ENCODE peak calls at places on chromosomes 4 and X, in nine cellular contexts. P is suprapubic skin; K is cardiac muscle cell; W is heart right ventricle; I is heart left ventricle; L is SJSA1; G is naive thymus-derived CD4-positive, alpha-beta T cell; J is GM23248; A is osteoblast. C is an unnamed sample. For H3K27me3, the result is how much of the 10 kb centered on the place peaks cover.

GRCh38 chrX:2401590-2402360 is 99.0 kb downstream of the DHRSX start:
- DNase-seq in P (no peak), K (no peak), W (peak), I (peak), L (no peak), G (no peak), J (peak), A (peak), C (no peak)

GRCh38 chr4:152352645-152353116 is 183.2 kb downstream of the FBXW7 start:
- DNase-seq in P (peak), K (peak), W (peak), I (peak), L (peak), G (peak), J (peak), A (peak), C (peak)

GRCh38 chr4:24262616-24263015 is 321.7 kb downstream of the DHX15 start:
- DNase-seq in P (no peak), K (peak), W (no peak), I (no peak), L (no peak), G (no peak), J (no peak), A (no peak), C (no peak)

GRCh38 chr4:112704991-112705845 is 68.3 kb downstream of the LARP7 start:
- DNase-seq in P (peak), K (peak), W (peak), I (peak), L (peak), G (no peak), J (peak), A (peak), C (peak)

GRCh38 chr4:14867847-14868246 is 134.4 kb upstream of the CPEB2 start:
- DNase-seq in P (no peak), K (no peak), W (no peak), I (no peak), L (no peak), G (no peak), J (no peak), A (no peak), C (no peak)

GRCh38 chrX:121755541-121755940 is 708.1 kb downstream of the GLUD2 start:
- DNase-seq in P (no peak), K (no peak), W (no peak), I (no peak), L (no peak), G (no peak), J (no peak), A (no peak), C (no peak)

GRCh38 chr4:18458465-18458864 is 436.9 kb upstream of the LCORL start:
- DNase-seq in P (no peak), K (no peak), W (no peak), I (no peak), L (no peak), G (no peak), J (no peak), A (no peak), C (no peak)

GRCh38 chr4:13542577-13543042 is 1.7 kb downstream of the NKX3-2 start:
- DNase-seq in P (no peak), K (no peak), W (no peak), I (no peak), L (no peak), G (no peak), J (no peak), A (peak), C (no peak)

DNA sequence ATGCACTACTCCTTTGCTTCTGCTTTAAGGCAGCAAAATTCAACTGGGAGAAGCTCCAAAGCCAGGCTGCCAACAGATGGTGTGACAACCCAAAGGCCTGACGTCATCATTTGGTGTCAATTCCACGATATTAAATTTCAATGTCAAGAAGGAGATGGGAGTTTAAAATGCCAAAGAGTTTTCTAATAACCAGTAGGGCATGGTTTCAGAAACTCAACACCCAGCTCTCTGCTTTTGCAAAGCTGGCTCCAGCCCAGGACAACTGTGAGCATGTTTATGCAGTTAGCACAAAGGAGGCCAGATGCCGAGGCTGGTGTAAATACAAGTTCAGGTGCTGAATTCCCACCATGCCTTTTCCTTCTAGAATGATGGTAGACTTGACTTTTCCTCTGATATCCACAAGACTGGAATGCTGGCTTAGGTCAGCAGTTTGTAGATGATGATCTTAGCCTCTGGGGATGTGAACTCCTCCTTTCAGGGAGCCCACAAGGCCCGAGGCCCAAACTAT is 67.3 kb downstream of the AFAP1 start:
- DNase-seq in P (no peak), K (peak), W (no peak), I (no peak), L (no peak), G (no peak), J (peak), A (peak), C (no peak)
- H3K4me3 ChIP-seq in P (no peak), K (no peak), W (no peak), I (no peak), L (no peak), G (no peak), J (peak), A (peak), C (no peak)

GRCh38 chrX:46559062-46559461 is 13.8 kb upstream of the ZNF674 start:
- DNase-seq in P (no peak), K (peak), W (no peak), I (no peak), L (no peak), G (no peak), J (no peak), A (peak), C (no peak)

GRCh38 chrX:46567388-46567787 is 6.2 kb upstream of the CHST7 start:
- DNase-seq in P (no peak), K (no peak), W (no peak), I (no peak), L (no peak), G (no peak), J (no peak), A (no peak), C (no peak)

DNA sequence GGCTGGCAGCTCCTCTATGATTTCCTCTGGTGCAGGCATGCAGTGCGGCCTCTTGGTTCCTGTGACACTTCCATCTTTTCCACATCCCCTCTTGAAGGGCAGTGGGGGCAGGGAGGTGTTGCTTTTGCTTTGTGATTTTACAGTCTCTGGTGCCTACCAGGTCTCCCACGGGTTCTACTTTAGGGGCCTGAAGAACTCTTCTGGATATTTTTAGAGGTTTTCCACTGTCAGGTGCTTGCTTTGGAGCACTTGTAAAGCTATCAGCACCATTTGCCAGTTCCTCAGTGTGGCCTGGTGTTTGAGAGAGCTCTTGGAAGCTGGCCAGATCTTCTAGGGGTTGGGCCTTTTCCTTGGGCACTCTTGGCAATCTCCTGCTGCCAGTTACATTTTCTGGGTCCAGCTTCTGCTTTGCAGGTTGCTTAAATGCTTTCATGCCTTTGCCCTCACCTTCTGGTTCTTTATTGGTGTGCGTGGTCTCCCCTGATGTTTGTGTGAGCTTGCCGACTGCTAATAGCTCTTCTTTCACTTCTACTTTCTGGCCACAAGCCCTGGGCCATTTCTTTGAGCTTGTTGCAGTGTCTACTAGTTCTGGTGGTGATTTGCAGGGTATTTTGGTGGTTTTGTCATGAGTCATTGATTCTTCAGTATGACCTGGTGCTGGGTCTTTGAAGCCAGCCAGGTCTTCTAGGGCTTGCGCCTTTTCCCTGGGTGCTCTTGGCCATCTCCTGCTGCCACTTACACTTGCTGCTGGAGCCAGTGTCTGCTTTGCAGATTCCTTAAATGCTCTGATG is 11.4 kb upstream of the CHST7 start:
- DNase-seq in P (no peak), K (no peak), W (no peak), I (no peak), L (no peak), G (no peak), J (no peak), A (no peak), C (peak)
- H3K27me3 ChIP-seq in P (under half), K (under half), W (under half), I (under half), L (under half), G (under half), J (under half), A (under half), C (under half)

GRCh38 chrX:48521353-48522243 is at the start of gene EBP:
- DNase-seq in P (peak), K (peak), W (peak), I (peak), L (peak), G (peak), J (peak), A (peak), C (peak)

GRCh38 chrX:48523682-48524081 is 2.1 kb downstream of the EBP start:
- DNase-seq in P (no peak), K (no peak), W (no peak), I (no peak), L (no peak), G (no peak), J (no peak), A (no peak), C (no peak)

GRCh38 chrX:48522291-48522690 is 683 bp downstream of the EBP start:
- DNase-seq in P (no peak), K (no peak), W (no peak), I (no peak), L (no peak), G (no peak), J (no peak), A (no peak), C (no peak)

GRCh38 chrX:48520455-48520854 is 1.2 kb upstream of the EBP start:
- DNase-seq in P (no peak), K (no peak), W (no peak), I (no peak), L (no peak), G (no peak), J (no peak), A (peak), C (no peak)

GRCh38 chrX:48520976-48521352 is 644 bp upstream of the EBP start:
- DNase-seq in P (no peak), K (no peak), W (no peak), I (no peak), L (no peak), G (no peak), J (no peak), A (no peak), C (no peak)
- H3K4me3 ChIP-seq in P (peak), K (peak), W (peak), I (peak), L (no peak), G (peak), J (peak), A (peak), C (peak)

GRCh38 chr4:10276152-10276551 is 159.6 kb upstream of the WDR1 start:
- DNase-seq in P (no peak), K (no peak), W (no peak), I (no peak), L (no peak), G (no peak), J (peak), A (no peak), C (no peak)

GRCh38 chr4:10275696-10276095 is 159.1 kb upstream of the WDR1 start:
- DNase-seq in P (no peak), K (no peak), W (no peak), I (no peak), L (no peak), G (no peak), J (peak), A (no peak), C (no peak)

GRCh38 chr4:10273030-10273429 is 156.4 kb upstream of the WDR1 start:
- DNase-seq in P (no peak), K (peak), W (no peak), I (no peak), L (no peak), G (no peak), J (peak), A (no peak), C (no peak)

GRCh38 chr4:10267066-10267465 is 150.5 kb upstream of the WDR1 start:
- DNase-seq in P (no peak), K (no peak), W (no peak), I (no peak), L (no peak), G (no peak), J (no peak), A (no peak), C (no peak)

DNA sequence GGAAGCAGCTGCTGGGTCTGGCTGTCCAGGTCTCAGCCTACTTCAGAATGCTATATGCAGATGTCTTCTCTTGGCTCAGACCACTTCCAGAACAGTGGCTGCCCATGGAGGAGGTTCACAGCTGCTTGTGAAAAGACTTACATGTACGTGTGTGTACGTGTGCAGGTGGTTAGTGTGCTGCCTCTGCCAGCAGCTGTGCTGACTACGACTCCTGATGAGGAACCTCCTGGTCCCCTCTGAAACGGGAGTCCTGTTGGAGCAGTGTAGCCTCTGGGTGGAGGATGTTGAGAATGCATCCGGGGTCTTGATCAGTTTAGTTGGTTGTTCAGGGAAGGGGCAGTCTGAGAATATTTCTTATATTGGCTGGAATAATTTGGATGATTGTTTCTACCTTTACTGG is 155.9 kb upstream of the WDR1 start:
- DNase-seq in P (no peak), K (peak), W (no peak), I (no peak), L (no peak), G (no peak), J (no peak), A (no peak), C (no peak)
- H3K27me3 ChIP-seq in P (under half), K (under half), W (under half), I (under half), L (under half), G (under half), J (under half), A (under half), C (under half)

GRCh38 chrX:130100180-130100579 is 10.1 kb downstream of the ELF4 start:
- DNase-seq in P (peak), K (peak), W (peak), I (peak), L (no peak), G (no peak), J (peak), A (peak), C (no peak)

GRCh38 chrX:130097507-130098201 is 12.6 kb downstream of the ELF4 start:
- DNase-seq in P (peak), K (no peak), W (peak), I (peak), L (no peak), G (peak), J (no peak), A (peak), C (no peak)

GRCh38 chrX:130094712-130095111 is 15.6 kb downstream of the ELF4 start:
- DNase-seq in P (no peak), K (no peak), W (no peak), I (peak), L (no peak), G (no peak), J (no peak), A (peak), C (no peak)

GRCh38 chrX:130095249-130095648 is 15.0 kb downstream of the ELF4 start:
- DNase-seq in P (no peak), K (no peak), W (no peak), I (peak), L (no peak), G (no peak), J (no peak), A (peak), C (no peak)

DNA sequence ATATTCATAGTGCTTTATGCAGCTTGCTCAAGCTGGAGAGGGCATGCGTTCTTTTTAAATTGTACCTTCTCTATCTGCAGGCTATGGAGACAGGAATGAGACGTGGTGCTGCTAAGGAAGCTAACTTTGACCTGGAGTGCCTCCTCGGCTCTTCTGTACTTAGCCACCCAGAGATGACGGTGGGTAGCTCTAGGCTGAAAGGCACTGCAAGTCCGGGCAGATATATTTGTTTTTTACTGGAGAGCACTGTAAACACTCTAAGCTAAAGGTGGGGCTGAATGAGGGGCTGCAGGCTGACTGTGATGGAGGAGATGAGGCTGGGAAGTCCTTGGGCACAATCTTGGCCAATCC is 12.1 kb downstream of the ELF4 start:
- DNase-seq in P (no peak), K (no peak), W (no peak), I (no peak), L (no peak), G (no peak), J (no peak), A (no peak), C (no peak)
- H3K4me3 ChIP-seq in P (no peak), K (no peak), W (no peak), I (no peak), L (no peak), G (peak), J (no peak), A (no peak), C (no peak)

GRCh38 chrX:71992711-71993110 is 82.1 kb downstream of the NHSL2 start:
- DNase-seq in P (no peak), K (no peak), W (no peak), I (no peak), L (no peak), G (peak), J (no peak), A (no peak), C (no peak)

GRCh38 chrX:71993371-71993770 is 82.7 kb downstream of the NHSL2 start:
- DNase-seq in P (no peak), K (no peak), W (no peak), I (no peak), L (no peak), G (no peak), J (no peak), A (no peak), C (no peak)

GRCh38 chrX:71989768-71990167 is 79.1 kb downstream of the NHSL2 start:
- DNase-seq in P (no peak), K (peak), W (no peak), I (peak), L (peak), G (no peak), J (peak), A (no peak), C (no peak)

GRCh38 chrX:71991164-71991563 is 80.5 kb downstream of the NHSL2 start:
- DNase-seq in P (no peak), K (no peak), W (no peak), I (no peak), L (no peak), G (no peak), J (no peak), A (no peak), C (no peak)

DNA sequence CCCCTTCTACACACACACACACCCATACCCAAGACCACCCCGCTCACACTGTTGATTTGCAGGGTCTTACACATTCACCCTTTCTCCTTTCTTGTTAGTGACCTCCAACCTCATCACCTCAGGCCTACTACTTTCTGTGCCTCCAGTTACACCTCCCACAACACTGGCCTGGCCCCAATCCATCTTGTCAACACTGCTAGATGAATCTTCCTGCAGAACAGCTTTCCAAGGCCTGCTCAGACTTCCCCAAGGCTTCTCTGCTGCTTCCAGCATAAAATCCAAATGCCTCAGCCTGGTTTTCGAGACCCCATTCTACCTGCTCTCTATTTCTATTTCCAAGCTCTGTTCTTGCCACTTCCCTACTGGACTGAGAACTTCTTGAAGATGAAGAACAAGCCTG is 79.9 kb downstream of the NHSL2 start:
- DNase-seq in P (no peak), K (no peak), W (no peak), I (no peak), L (no peak), G (no peak), J (no peak), A (no peak), C (no peak)
- H3K27me3 ChIP-seq in P (under half), K (under half), W (under half), I (under half), L (under half), G (under half), J (under half), A (under half), C (under half)

C was measured in GM06990.